ENCODE peak calls at places on chromosome 4, in eight cellular contexts. A is activated naive CD4-positive, alpha-beta T cell treated with Interleukin-2 at 50 U/mL for 16 hours; S is AML-193; B is stimulated activated CD8-positive, alpha-beta memory T cell treated with anti-CD3 and anti-CD28 coated beads, Interleukin-7, amount 100 ng/mL, for 1 hour; X is NT2/D1; N is stimulated activated CD4-positive, alpha-beta T cell treated with anti-CD3 and anti-CD28 coated beads, Interleukin-4, amount 100 ng/mL, for 4 hours; Z is NCI-H2029 treated with DMSO at 0.1 percent for 48 hours; V is NCI-H2171. Q is an unnamed sample.

GRCh38 chr4:150769235-150769634 is 187.3 kb downstream of the MAB21L2 start:
- DNase-seq in A (no peak), S (peak), B (no peak), X (no peak), N (no peak), Z (no peak), V (no peak), Q (no peak)

GRCh38 chr4:4960574-4960973 is 58.7 kb downstream of the CYTL1 start:
- DNase-seq in A (no peak), S (no peak), B (no peak), X (no peak), N (no peak), Z (no peak), V (no peak), Q (no peak)

GRCh38 chr4:78666830-78667258 is 109.3 kb upstream of the BMP2K start:
- DNase-seq in A (no peak), S (peak), B (no peak), X (no peak), N (no peak), Z (no peak), V (no peak), Q (no peak)

GRCh38 chr4:10977534-10977933 is 293.0 kb upstream of the CLNK start:
- DNase-seq in A (no peak), S (no peak), B (no peak), X (no peak), N (no peak), Z (no peak), V (no peak), Q (no peak)

GRCh38 chr4:72899621-72900020 is 169.9 kb downstream of the COX18 start:
- DNase-seq in A (no peak), S (no peak), B (no peak), X (no peak), N (no peak), Z (no peak), V (no peak), Q (no peak)

GRCh38 chr4:128483816-128484215 is 196.2 kb upstream of the PGRMC2 start:
- DNase-seq in A (no peak), S (no peak), B (no peak), X (no peak), N (no peak), Z (no peak), V (no peak), Q (no peak)

GRCh38 chr4:85806346-85806745 is 331.4 kb downstream of the ARHGAP24 start:
- DNase-seq in A (no peak), S (no peak), B (no peak), X (no peak), N (no peak), Z (no peak), V (no peak), Q (no peak)

GRCh38 chr4:20687894-20688293 is 12.4 kb upstream of the PACRGL start:
- DNase-seq in A (no peak), S (no peak), B (no peak), X (no peak), N (no peak), Z (no peak), V (no peak), Q (no peak)

GRCh38 chr4:99090511-99090910 is 1.9 kb upstream of the ADH5 start:
- DNase-seq in A (no peak), S (no peak), B (no peak), X (no peak), N (no peak), Z (no peak), V (no peak), Q (no peak)

GRCh38 chr4:42280327-42281095 is 116.8 kb upstream of the SHISA3 start:
- DNase-seq in A (no peak), S (peak), B (no peak), X (no peak), N (no peak), Z (no peak), V (no peak), Q (no peak)

GRCh38 chr4:42420120-42420519 is 22.8 kb downstream of the SHISA3 start:
- DNase-seq in A (no peak), S (no peak), B (no peak), X (no peak), N (no peak), Z (no peak), V (no peak), Q (no peak)